ENCODE peak calls at places on chromosomes 1 and 21, in ten cellular contexts. One of them, this sample, is unnamed.

GRCh38 chr1:227778401-227778947 is 37.0 kb upstream of the PRSS38 start:
- DNase-seq in stomach: no peak
- DNase-seq in spleen: no peak
- DNase-seq in transverse colon: no peak
- DNase-seq in SK-N-MC: no peak
- DNase-seq in GM23338: no peak
- DNase-seq in endothelial cell of umbilical vein: no peak
- DNase-seq in suprapubic skin: peak
- DNase-seq in GM12878: no peak
- DNase-seq in HL-60: no peak
- DNase-seq in this sample: no peak

GRCh38 chr1:178051071-178051470 is 42.8 kb upstream of the RASAL2 start:
- DNase-seq in suprapubic skin: no peak
- DNase-seq in GM12878: no peak
- DNase-seq in transverse colon: no peak
- DNase-seq in spleen: no peak
- DNase-seq in HL-60: no peak
- DNase-seq in stomach: no peak
- DNase-seq in SK-N-MC: no peak
- DNase-seq in endothelial cell of umbilical vein: peak
- DNase-seq in GM23338: no peak
- DNase-seq in this sample: no peak

GRCh38 chr1:43134640-43135039 is 37.5 kb downstream of the EBNA1BP2 start:
- DNase-seq in suprapubic skin: no peak
- DNase-seq in stomach: no peak
- DNase-seq in GM12878: no peak
- DNase-seq in SK-N-MC: no peak
- DNase-seq in endothelial cell of umbilical vein: no peak
- DNase-seq in spleen: no peak
- DNase-seq in transverse colon: no peak
- DNase-seq in GM23338: no peak
- DNase-seq in HL-60: no peak
- DNase-seq in this sample: no peak

GRCh38 chr1:23745515-23745914 is 2.2 kb downstream of the ELOA start:
- DNase-seq in spleen: no peak
- DNase-seq in stomach: no peak
- DNase-seq in GM12878: no peak
- DNase-seq in suprapubic skin: no peak
- DNase-seq in transverse colon: no peak
- DNase-seq in GM23338: peak
- DNase-seq in SK-N-MC: no peak
- DNase-seq in endothelial cell of umbilical vein: peak
- DNase-seq in HL-60: peak
- DNase-seq in this sample: no peak

GRCh38 chr1:151723726-151724370 is 2.5 kb downstream of the RIIAD1 start:
- DNase-seq in transverse colon: no peak
- DNase-seq in spleen: no peak
- DNase-seq in GM23338: peak
- DNase-seq in stomach: no peak
- DNase-seq in GM12878: no peak
- DNase-seq in HL-60: no peak
- DNase-seq in endothelial cell of umbilical vein: no peak
- DNase-seq in SK-N-MC: no peak
- DNase-seq in suprapubic skin: no peak
- DNase-seq in this sample: no peak

GRCh38 chr1:224929335-224930237 is at the start of gene DNAH14:
- DNase-seq in stomach: peak
- DNase-seq in HL-60: peak
- DNase-seq in suprapubic skin: peak
- DNase-seq in transverse colon: peak
- DNase-seq in endothelial cell of umbilical vein: peak
- DNase-seq in SK-N-MC: no peak
- DNase-seq in GM23338: peak
- DNase-seq in GM12878: no peak
- DNase-seq in spleen: peak
- DNase-seq in this sample: peak

GRCh38 chr1:172484252-172484651 is 40.4 kb upstream of the PIGC start:
- DNase-seq in suprapubic skin: no peak
- DNase-seq in GM23338: no peak
- DNase-seq in stomach: no peak
- DNase-seq in spleen: no peak
- DNase-seq in endothelial cell of umbilical vein: no peak
- DNase-seq in SK-N-MC: no peak
- DNase-seq in HL-60: no peak
- DNase-seq in transverse colon: no peak
- DNase-seq in GM12878: no peak
- DNase-seq in this sample: no peak

GRCh38 chr1:202713110-202713509 is 2.9 kb upstream of the SYT2 start:
- DNase-seq in transverse colon: no peak
- DNase-seq in SK-N-MC: no peak
- DNase-seq in endothelial cell of umbilical vein: peak
- DNase-seq in HL-60: no peak
- DNase-seq in spleen: no peak
- DNase-seq in stomach: no peak
- DNase-seq in GM23338: no peak
- DNase-seq in GM12878: no peak
- DNase-seq in suprapubic skin: no peak
- DNase-seq in this sample: no peak

GRCh38 chr21:46538262-46538661 is 66.6 kb downstream of the S100B start:
- DNase-seq in stomach: no peak
- DNase-seq in spleen: no peak
- DNase-seq in GM12878: no peak
- DNase-seq in GM23338: no peak
- DNase-seq in suprapubic skin: no peak
- DNase-seq in transverse colon: no peak
- DNase-seq in HL-60: no peak
- DNase-seq in endothelial cell of umbilical vein: no peak
- DNase-seq in SK-N-MC: no peak
- DNase-seq in this sample: no peak

GRCh38 chr1:44421374-44422028 is 16.4 kb downstream of the RNF220 start:
- DNase-seq in stomach: no peak
- DNase-seq in SK-N-MC: no peak
- DNase-seq in suprapubic skin: no peak
- DNase-seq in endothelial cell of umbilical vein: no peak
- DNase-seq in spleen: no peak
- DNase-seq in GM12878: no peak
- DNase-seq in HL-60: no peak
- DNase-seq in GM23338: no peak
- DNase-seq in transverse colon: no peak
- DNase-seq in this sample: no peak

GRCh38 chr1:71834570-71835441 is 447.5 kb downstream of the NEGR1 start:
- DNase-seq in GM23338: no peak
- DNase-seq in endothelial cell of umbilical vein: peak
- DNase-seq in HL-60: no peak
- DNase-seq in transverse colon: peak
- DNase-seq in suprapubic skin: no peak
- DNase-seq in stomach: peak
- DNase-seq in SK-N-MC: no peak
- DNase-seq in spleen: no peak
- DNase-seq in GM12878: no peak
- DNase-seq in this sample: no peak

GRCh38 chr1:33256335-33256700 is at the start of gene ZNF362:
- DNase-seq in GM23338: peak
- DNase-seq in transverse colon: peak
- DNase-seq in stomach: peak
- DNase-seq in GM12878: no peak
- DNase-seq in suprapubic skin: no peak
- DNase-seq in SK-N-MC: no peak
- DNase-seq in endothelial cell of umbilical vein: peak
- DNase-seq in spleen: peak
- DNase-seq in HL-60: peak
- DNase-seq in this sample: peak

GRCh38 chr1:36203554-36204346 is 20.5 kb upstream of the THRAP3 start:
- DNase-seq in transverse colon: peak
- DNase-seq in endothelial cell of umbilical vein: no peak
- DNase-seq in SK-N-MC: no peak
- DNase-seq in suprapubic skin: no peak
- DNase-seq in stomach: peak
- DNase-seq in GM23338: no peak
- DNase-seq in HL-60: peak
- DNase-seq in GM12878: no peak
- DNase-seq in spleen: peak
- DNase-seq in this sample: no peak

GRCh38 chr1:36206323-36206858 is 17.9 kb upstream of the THRAP3 start:
- DNase-seq in GM23338: no peak
- DNase-seq in spleen: no peak
- DNase-seq in SK-N-MC: no peak
- DNase-seq in endothelial cell of umbilical vein: no peak
- DNase-seq in HL-60: no peak
- DNase-seq in stomach: no peak
- DNase-seq in GM12878: no peak
- DNase-seq in suprapubic skin: no peak
- DNase-seq in transverse colon: no peak
- DNase-seq in this sample: no peak

GRCh38 chr1:36204347-36204909 is 19.8 kb upstream of the THRAP3 start:
- DNase-seq in HL-60: no peak
- DNase-seq in suprapubic skin: no peak
- DNase-seq in stomach: peak
- DNase-seq in transverse colon: no peak
- DNase-seq in SK-N-MC: no peak
- DNase-seq in endothelial cell of umbilical vein: no peak
- DNase-seq in GM12878: no peak
- DNase-seq in GM23338: no peak
- DNase-seq in spleen: no peak
- DNase-seq in this sample: no peak

GRCh38 chr1:36199934-36200741 is 24.1 kb upstream of the THRAP3 start:
- DNase-seq in endothelial cell of umbilical vein: no peak
- DNase-seq in GM23338: no peak
- DNase-seq in HL-60: no peak
- DNase-seq in GM12878: no peak
- DNase-seq in transverse colon: peak
- DNase-seq in spleen: no peak
- DNase-seq in suprapubic skin: no peak
- DNase-seq in SK-N-MC: no peak
- DNase-seq in stomach: peak
- DNase-seq in this sample: no peak

DNA sequence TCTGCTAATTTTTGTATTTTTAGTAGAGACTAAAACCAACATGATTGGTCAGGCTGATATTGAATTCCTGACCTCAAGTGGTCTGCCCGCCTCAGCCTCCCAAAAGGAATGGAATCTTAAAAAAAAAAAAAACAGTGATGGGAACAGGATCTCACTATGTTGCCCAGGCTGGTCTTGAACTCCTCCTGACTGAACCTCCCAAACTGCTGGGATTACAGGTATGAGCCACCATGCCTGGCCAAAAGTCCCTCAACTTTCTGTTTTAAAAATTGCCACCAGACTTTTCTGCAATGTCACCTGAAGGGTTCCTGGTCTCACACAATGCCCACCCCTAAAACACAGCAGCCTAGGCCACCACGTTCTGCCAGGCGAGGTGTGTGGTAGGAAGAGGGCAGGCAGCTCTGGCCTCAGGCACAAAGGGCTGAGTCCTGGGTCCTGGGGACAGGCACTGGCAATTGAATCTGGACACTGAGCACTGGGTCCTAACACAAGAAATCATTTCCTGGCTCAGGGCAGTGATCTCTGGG is 21.2 kb upstream of the THRAP3 start:
- DNase-seq in transverse colon: no peak
- DNase-seq in HL-60: no peak
- DNase-seq in GM12878: no peak
- DNase-seq in suprapubic skin: no peak
- DNase-seq in stomach: no peak
- DNase-seq in SK-N-MC: no peak
- DNase-seq in endothelial cell of umbilical vein: no peak
- DNase-seq in spleen: no peak
- DNase-seq in GM23338: no peak
- DNase-seq in this sample: no peak
- H3K27ac ChIP-seq in transverse colon: peak
- H3K27ac ChIP-seq in HL-60: peak
- H3K27ac ChIP-seq in GM12878: no peak
- H3K27ac ChIP-seq in suprapubic skin: peak
- H3K27ac ChIP-seq in stomach: peak
- H3K27ac ChIP-seq in SK-N-MC: no peak
- H3K27ac ChIP-seq in endothelial cell of umbilical vein: no peak
- H3K27ac ChIP-seq in spleen: peak
- H3K27ac ChIP-seq in GM23338: no peak
- H3K27ac ChIP-seq in this sample: peak

DNA sequence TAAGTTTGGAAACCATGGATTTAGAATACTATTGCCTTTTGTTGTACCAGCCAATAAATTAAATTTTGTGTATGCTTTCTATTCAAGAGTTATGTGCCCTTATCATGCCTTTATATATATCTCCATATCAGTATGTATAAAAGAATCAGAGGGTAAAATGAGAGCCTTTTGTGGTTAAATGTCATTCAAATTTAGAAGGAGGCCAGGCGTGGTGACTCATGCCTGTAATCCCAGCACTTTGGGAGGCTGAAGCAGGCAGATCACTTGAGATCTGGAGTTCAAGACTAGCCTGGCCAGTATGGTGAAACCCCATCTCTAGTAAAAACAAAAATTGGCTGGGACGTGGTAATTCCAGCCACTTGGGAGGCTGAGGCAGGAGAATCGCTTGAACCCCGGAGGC is 88.9 kb downstream of the XPR1 start:
- DNase-seq in stomach: no peak
- DNase-seq in spleen: no peak
- DNase-seq in endothelial cell of umbilical vein: no peak
- DNase-seq in HL-60: no peak
- DNase-seq in transverse colon: no peak
- DNase-seq in GM12878: no peak
- DNase-seq in suprapubic skin: no peak
- DNase-seq in SK-N-MC: no peak
- DNase-seq in GM23338: no peak
- DNase-seq in this sample: no peak
- TF ChIP-seq POLR2AphosphoS5 in stomach: no peak
- TF ChIP-seq POLR2AphosphoS5 in spleen: no peak
- TF ChIP-seq POLR2AphosphoS5 in endothelial cell of umbilical vein: no peak
- TF ChIP-seq POLR2AphosphoS5 in HL-60: no peak
- TF ChIP-seq POLR2AphosphoS5 in transverse colon: no peak
- TF ChIP-seq POLR2AphosphoS5 in GM12878: no peak
- TF ChIP-seq POLR2AphosphoS5 in suprapubic skin: no peak
- TF ChIP-seq POLR2AphosphoS5 in SK-N-MC: no peak
- TF ChIP-seq POLR2AphosphoS5 in GM23338: no peak
- TF ChIP-seq POLR2AphosphoS5 in this sample: no peak

DNA sequence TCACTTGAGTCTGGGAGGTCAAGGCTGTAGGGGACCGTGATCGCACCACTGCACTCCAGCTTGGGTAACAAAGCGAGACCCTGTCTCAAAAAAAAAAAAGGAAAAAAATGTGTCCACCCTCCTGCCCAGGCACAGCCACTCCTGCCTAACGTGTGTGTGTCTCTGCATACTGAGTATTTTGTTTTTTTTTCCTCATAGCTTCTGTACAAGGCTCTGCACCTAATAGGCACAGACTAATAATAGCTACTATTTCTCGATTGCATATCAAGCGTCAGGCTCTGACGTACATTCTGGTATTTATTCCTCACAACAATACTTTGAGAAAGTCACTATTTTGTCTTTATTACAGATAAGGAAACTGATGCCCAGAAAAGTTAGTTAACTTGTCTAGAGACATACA is 5.0 kb downstream of the PTGFRN start:
- DNase-seq in GM23338: no peak
- DNase-seq in HL-60: no peak
- DNase-seq in SK-N-MC: no peak
- DNase-seq in endothelial cell of umbilical vein: no peak
- DNase-seq in transverse colon: no peak
- DNase-seq in suprapubic skin: no peak
- DNase-seq in GM12878: no peak
- DNase-seq in stomach: no peak
- DNase-seq in spleen: no peak
- DNase-seq in this sample: no peak
- H3K27ac ChIP-seq in GM23338: no peak
- H3K27ac ChIP-seq in HL-60: no peak
- H3K27ac ChIP-seq in SK-N-MC: no peak
- H3K27ac ChIP-seq in endothelial cell of umbilical vein: no peak
- H3K27ac ChIP-seq in transverse colon: peak
- H3K27ac ChIP-seq in suprapubic skin: peak
- H3K27ac ChIP-seq in GM12878: no peak
- H3K27ac ChIP-seq in stomach: peak
- H3K27ac ChIP-seq in spleen: no peak
- H3K27ac ChIP-seq in this sample: no peak

GRCh38 chr1:2585318-2586092 is 1.1 kb upstream of the PRXL2B start:
- DNase-seq in spleen: peak
- DNase-seq in endothelial cell of umbilical vein: peak
- DNase-seq in HL-60: peak
- DNase-seq in stomach: peak
- DNase-seq in GM23338: peak
- DNase-seq in GM12878: no peak
- DNase-seq in SK-N-MC: peak
- DNase-seq in suprapubic skin: no peak
- DNase-seq in transverse colon: peak
- DNase-seq in this sample: peak
- TF ChIP-seq POLR2AphosphoS5 in spleen: peak
- TF ChIP-seq POLR2AphosphoS5 in endothelial cell of umbilical vein: peak
- TF ChIP-seq POLR2AphosphoS5 in HL-60: peak
- TF ChIP-seq POLR2AphosphoS5 in stomach: peak
- TF ChIP-seq POLR2AphosphoS5 in GM23338: peak
- TF ChIP-seq POLR2AphosphoS5 in GM12878: peak
- TF ChIP-seq POLR2AphosphoS5 in SK-N-MC: peak
- TF ChIP-seq POLR2AphosphoS5 in suprapubic skin: no peak
- TF ChIP-seq POLR2AphosphoS5 in transverse colon: peak
- TF ChIP-seq POLR2AphosphoS5 in this sample: peak

This sample was measured in upper lobe of left lung.